ENCODE peak calls at places on chromosomes 4 and X, in ten cellular contexts. U is AG09309, W is AG10803, P is WTC11, V is nephron progenitor cell, T is Calu3, Y is brain microvascular endothelial cell, S is kidney, X is uterus, K is upper lobe of right lung. D is an unnamed sample.

GRCh38 chr4:77465271-77465670 is 140.3 kb upstream of the CXCL13 start:
- DNase-seq in U (no peak), W (peak), P (peak), V (no peak), T (peak), Y (peak), S (no peak), X (no peak), K (no peak), D (no peak)

GRCh38 chr4:22233257-22233656 is 282.6 kb downstream of the ADGRA3 start:
- DNase-seq in U (no peak), W (no peak), P (no peak), V (no peak), T (no peak), Y (no peak), S (no peak), X (no peak), K (no peak), D (no peak)

GRCh38 chr4:127521463-127521862 is 111.3 kb upstream of the INTU start:
- DNase-seq in U (no peak), W (no peak), P (no peak), V (no peak), T (no peak), Y (no peak), S (no peak), X (no peak), K (no peak), D (no peak)

GRCh38 chr4:88792268-88792781 is 94.7 kb upstream of the NAP1L5 start:
- DNase-seq in U (peak), W (peak), P (no peak), V (no peak), T (peak), Y (peak), S (no peak), X (no peak), K (no peak), D (peak)

GRCh38 chr4:1210241-1210841 is 38.0 kb upstream of the SPON2 start:
- DNase-seq in U (no peak), W (no peak), P (no peak), V (no peak), T (no peak), Y (no peak), S (peak), X (peak), K (peak), D (no peak)

GRCh38 chr4:169050308-169050707 is 40.3 kb upstream of the CBR4 start:
- DNase-seq in U (no peak), W (no peak), P (no peak), V (no peak), T (no peak), Y (no peak), S (no peak), X (no peak), K (no peak), D (no peak)

GRCh38 chr4:113539408-113539807 is 222.1 kb downstream of the CAMK2D start:
- DNase-seq in U (no peak), W (peak), P (no peak), V (no peak), T (no peak), Y (peak), S (no peak), X (no peak), K (no peak), D (no peak)

GRCh38 chr4:53706422-53707032 is 115.2 kb upstream of the LNX1 start:
- DNase-seq in U (peak), W (peak), P (no peak), V (peak), T (peak), Y (peak), S (no peak), X (no peak), K (no peak), D (peak)

GRCh38 chr4:185143596-185143969 is 517 bp downstream of the SLC25A4 start:
- DNase-seq in U (no peak), W (peak), P (no peak), V (no peak), T (peak), Y (no peak), S (peak), X (peak), K (peak), D (no peak)

GRCh38 chr4:183241322-183241640 is 78.8 kb downstream of the CLDN22 start:
- DNase-seq in U (no peak), W (peak), P (no peak), V (no peak), T (peak), Y (peak), S (no peak), X (no peak), K (no peak), D (no peak)

DNA sequence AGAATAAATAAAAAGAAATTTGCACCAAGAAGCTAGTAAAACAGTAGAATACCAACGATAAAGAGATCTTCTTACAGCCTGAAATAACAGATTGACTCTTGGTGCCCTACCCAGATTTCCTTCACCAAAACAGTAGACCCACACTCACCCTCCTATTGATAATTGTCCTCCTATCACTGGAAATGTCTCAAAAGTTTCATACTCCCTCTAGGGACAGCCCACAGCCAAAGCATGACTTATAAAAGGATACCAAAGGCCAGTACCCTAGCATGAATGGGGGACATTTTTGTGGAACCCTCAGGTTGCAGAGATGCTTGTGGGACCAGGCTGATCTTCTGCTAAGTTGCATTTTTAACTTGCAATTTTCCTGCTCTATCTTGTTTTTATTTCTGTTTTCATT is 104.1 kb downstream of the INPP4B start:
- DNase-seq in U (no peak), W (no peak), P (no peak), V (no peak), T (no peak), Y (no peak), S (no peak), X (no peak), K (no peak), D (no peak)
- TF ChIP-seq CTCF in U (peak), W (peak), P (no peak), V (no peak), T (no peak), Y (peak), S (no peak), X (no peak), K (no peak), D (no peak)

DNA sequence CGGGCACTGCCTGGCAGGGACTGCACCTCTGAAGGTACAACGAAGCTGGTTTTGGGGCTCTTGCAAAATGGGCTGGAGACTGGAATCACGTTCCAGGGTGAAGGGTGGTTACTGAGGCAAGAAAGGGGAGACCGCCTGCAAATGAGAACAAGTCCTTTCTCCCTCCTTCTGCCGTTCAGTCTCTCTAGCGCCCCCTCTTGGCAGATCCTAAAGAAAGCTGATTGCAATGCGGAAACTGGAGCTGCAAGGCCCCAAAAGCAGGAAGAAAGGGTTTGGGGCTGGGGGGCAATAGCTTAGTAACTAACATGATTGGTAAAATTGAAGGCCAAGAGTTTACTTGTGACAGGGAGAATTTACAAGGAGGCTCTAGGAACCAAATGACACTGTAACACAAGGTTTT is 222.6 kb upstream of the HAND2 start:
- DNase-seq in U (no peak), W (peak), P (peak), V (peak), T (peak), Y (no peak), S (no peak), X (no peak), K (no peak), D (no peak)
- TF ChIP-seq CTCF in U (peak), W (peak), P (peak), V (peak), T (peak), Y (peak), S (peak), X (no peak), K (peak), D (peak)

GRCh38 chr4:138864961-138865720 is 150.4 kb upstream of the NOCT start:
- DNase-seq in U (no peak), W (no peak), P (no peak), V (no peak), T (no peak), Y (no peak), S (no peak), X (no peak), K (no peak), D (no peak)
- TF ChIP-seq CTCF in U (no peak), W (no peak), P (no peak), V (no peak), T (no peak), Y (no peak), S (no peak), X (no peak), K (no peak), D (no peak)

GRCh38 chr4:6252051-6252450 is 17.6 kb upstream of the WFS1 start:
- DNase-seq in U (no peak), W (no peak), P (no peak), V (no peak), T (no peak), Y (no peak), S (peak), X (no peak), K (no peak), D (no peak)
- TF ChIP-seq CTCF in U (no peak), W (no peak), P (no peak), V (no peak), T (no peak), Y (no peak), S (no peak), X (no peak), K (no peak), D (no peak)

GRCh38 chrX:9882669-9883446 is 84.3 kb upstream of the CLDN34 start:
- DNase-seq in U (no peak), W (no peak), P (no peak), V (no peak), T (peak), Y (peak), S (no peak), X (no peak), K (peak), D (no peak)
- TF ChIP-seq CTCF in U (no peak), W (no peak), P (no peak), V (no peak), T (no peak), Y (peak), S (no peak), X (no peak), K (no peak), D (no peak)

GRCh38 chr4:29073571-29073970 is 1646.6 kb upstream of the PCDH7 start:
- DNase-seq in U (no peak), W (no peak), P (no peak), V (no peak), T (no peak), Y (no peak), S (no peak), X (no peak), K (no peak), D (no peak)

GRCh38 chr4:29075366-29075765 is 1644.8 kb upstream of the PCDH7 start:
- DNase-seq in U (no peak), W (no peak), P (no peak), V (no peak), T (no peak), Y (no peak), S (no peak), X (no peak), K (no peak), D (no peak)

GRCh38 chr4:29082684-29083083 is 1637.5 kb upstream of the PCDH7 start:
- DNase-seq in U (no peak), W (no peak), P (no peak), V (no peak), T (no peak), Y (no peak), S (no peak), X (no peak), K (no peak), D (no peak)

GRCh38 chr4:29081230-29081955 is 1638.8 kb upstream of the PCDH7 start:
- DNase-seq in U (no peak), W (no peak), P (no peak), V (no peak), T (no peak), Y (no peak), S (no peak), X (no peak), K (no peak), D (no peak)

GRCh38 chr4:29079260-29079659 is 1640.9 kb upstream of the PCDH7 start:
- DNase-seq in U (no peak), W (no peak), P (no peak), V (no peak), T (no peak), Y (no peak), S (no peak), X (no peak), K (no peak), D (no peak)
- TF ChIP-seq CTCF in U (no peak), W (no peak), P (no peak), V (no peak), T (no peak), Y (no peak), S (no peak), X (no peak), K (no peak), D (no peak)

GRCh38 chr4:18937080-18937479 is 915.5 kb upstream of the LCORL start:
- DNase-seq in U (no peak), W (no peak), P (no peak), V (no peak), T (no peak), Y (no peak), S (no peak), X (no peak), K (no peak), D (no peak)

GRCh38 chr4:18931643-18932373 is 910.3 kb upstream of the LCORL start:
- DNase-seq in U (no peak), W (no peak), P (no peak), V (no peak), T (no peak), Y (no peak), S (no peak), X (no peak), K (no peak), D (no peak)

GRCh38 chr4:18932940-18933339 is 911.4 kb upstream of the LCORL start:
- DNase-seq in U (no peak), W (no peak), P (no peak), V (no peak), T (no peak), Y (no peak), S (no peak), X (no peak), K (no peak), D (no peak)

GRCh38 chr4:18935956-18936355 is 914.4 kb upstream of the LCORL start:
- DNase-seq in U (no peak), W (no peak), P (peak), V (peak), T (no peak), Y (no peak), S (no peak), X (no peak), K (no peak), D (no peak)

DNA sequence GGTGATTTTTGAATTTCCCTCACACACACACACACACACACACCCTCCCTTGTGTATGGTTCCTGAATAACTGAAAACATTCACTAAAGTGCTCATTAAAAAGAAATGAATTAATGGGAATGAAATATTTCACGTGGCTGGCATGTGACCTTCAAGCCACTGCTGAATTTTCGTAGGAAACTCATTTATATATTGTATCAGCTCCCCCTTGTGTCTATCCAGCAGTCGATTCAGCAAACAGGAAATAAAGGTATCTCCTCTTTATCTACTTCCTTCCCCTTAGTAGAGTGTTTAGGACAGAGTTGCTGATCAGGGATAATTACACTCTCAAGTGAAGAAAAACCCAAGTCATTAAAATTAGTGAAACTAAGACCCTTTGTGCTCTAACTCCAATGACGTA is 912.6 kb upstream of the LCORL start:
- DNase-seq in U (no peak), W (no peak), P (no peak), V (no peak), T (no peak), Y (no peak), S (no peak), X (no peak), K (no peak), D (no peak)
- TF ChIP-seq CTCF in U (no peak), W (no peak), P (no peak), V (no peak), T (no peak), Y (no peak), S (no peak), X (no peak), K (no peak), D (no peak)

GRCh38 chr4:74958881-74959280 is 26.0 kb downstream of the PARM1 start:
- DNase-seq in U (no peak), W (no peak), P (no peak), V (no peak), T (no peak), Y (no peak), S (no peak), X (no peak), K (no peak), D (no peak)
- TF ChIP-seq CTCF in U (no peak), W (no peak), P (no peak), V (no peak), T (no peak), Y (no peak), S (no peak), X (no peak), K (no peak), D (no peak)

GRCh38 chr4:153645183-153645582 is 38.9 kb upstream of the TLR2 start:
- DNase-seq in U (no peak), W (no peak), P (peak), V (no peak), T (no peak), Y (no peak), S (no peak), X (no peak), K (no peak), D (no peak)
- TF ChIP-seq CTCF in U (peak), W (peak), P (no peak), V (no peak), T (no peak), Y (peak), S (no peak), X (no peak), K (peak), D (no peak)